ENCODE peak calls at places on chromosomes 2 and 18, in eight cellular contexts. Q is foreskin fibroblast, P is BJ, H is nephron progenitor cell, L is lower lobe of right lung, G is cardiac muscle cell, B is gastrocnemius medialis, V is suprapubic skin. D is an unnamed sample.
A peak's percentile ranks its signal among the peaks of the same experiment; 100 is the strongest.

GRCh38 chr18:45910405-45911023 is 56.6 kb downstream of the EPG5 start:
- DNase-seq in B (no peak), G (peak; percentile 64), P (no peak), Q (peak; percentile 74), V (no peak), H (peak; percentile 63), L (peak; percentile 52), D (peak; percentile 42)

GRCh38 chr18:57916684-57917083 is 113.6 kb upstream of the ATP8B1 start:
- DNase-seq in B (no peak), H (no peak), V (no peak), P (no peak), G (no peak), Q (no peak), L (no peak), D (no peak)

GRCh38 chr2:117470311-117471095 is 344.0 kb upstream of the DDX18 start:
- DNase-seq in H (peak; percentile 46), Q (no peak), B (no peak), G (peak; percentile 68), L (no peak), P (no peak), V (no peak), D (peak; percentile 21)

GRCh38 chr2:159076233-159076632 is 107.8 kb downstream of the TANC1 start:
- DNase-seq in V (no peak), Q (peak; percentile 92), P (no peak), G (no peak), B (no peak), L (no peak), H (no peak), D (no peak)

GRCh38 chr18:10863026-10863425 is 286.3 kb downstream of the PIEZO2 start:
- DNase-seq in B (no peak), H (no peak), L (no peak), G (no peak), V (no peak), P (no peak), Q (no peak), D (no peak)

GRCh38 chr2:3659447-3660432 is 1.7 kb downstream of the ALLC start:
- DNase-seq in P (no peak), L (no peak), B (no peak), Q (peak; percentile 53), V (peak; percentile 40), H (no peak), G (peak; percentile 46), D (no peak)

GRCh38 chr2:156589381-156590079 is 153.4 kb downstream of the GPD2 start:
- DNase-seq in Q (peak; percentile 70), B (no peak), P (no peak), L (no peak), G (peak; percentile 44), H (no peak), V (no peak), D (no peak)

GRCh38 chr2:211611061-211611518 is 927.5 kb downstream of the ERBB4 start:
- DNase-seq in V (no peak), L (no peak), G (no peak), P (no peak), H (no peak), B (no peak), Q (no peak), D (no peak)

GRCh38 chr2:191701696-191702095 is 23.8 kb downstream of the NABP1 start:
- DNase-seq in Q (peak; percentile 81), G (no peak), P (no peak), H (no peak), B (no peak), L (no peak), V (no peak), D (no peak)

GRCh38 chr2:128595763-128596452 is 277.2 kb upstream of the HS6ST1 start:
- DNase-seq in H (no peak), Q (no peak), B (no peak), G (no peak), P (no peak), L (no peak), V (no peak), D (no peak)

GRCh38 chr18:45757005-45757404 is 33.0 kb downstream of the SLC14A1 start:
- DNase-seq in P (no peak), L (no peak), G (no peak), H (no peak), B (no peak), Q (no peak), V (no peak), D (no peak)

GRCh38 chr2:134660619-134661403 is 58.0 kb downstream of the TMEM163 start:
- DNase-seq in B (no peak), G (no peak), P (no peak), Q (no peak), L (no peak), H (no peak), V (no peak), D (no peak)

GRCh38 chr2:174753038-174753633 is 11.1 kb downstream of the CHRNA1 start:
- DNase-seq in Q (peak; percentile 24), B (no peak), P (no peak), H (no peak), L (no peak), G (no peak), V (no peak), D (no peak)

GRCh38 chr2:216539791-216540241 is 41.2 kb downstream of the RPL37A start:
- DNase-seq in L (peak; percentile 53), H (no peak), B (peak; percentile 19), Q (peak; percentile 86), P (peak; percentile 73), V (peak; percentile 77), G (no peak), D (no peak)

GRCh38 chr18:33269223-33269622 is 171.3 kb downstream of the CCDC178 start:
- DNase-seq in B (no peak), Q (no peak), L (no peak), V (no peak), G (no peak), H (no peak), P (no peak), D (no peak)

GRCh38 chr2:96143848-96144480 is 1.3 kb downstream of the DUSP2 start:
- DNase-seq in H (no peak), Q (no peak), B (no peak), G (no peak), V (peak; percentile 61), L (peak; percentile 44), P (no peak), D (peak; percentile 32)

GRCh38 chr18:69948919-69949537 is 1.4 kb upstream of the CD226 start:
- DNase-seq in H (no peak), L (no peak), B (no peak), Q (peak; percentile 65), P (peak; percentile 13), V (no peak), G (peak; percentile 12), D (no peak)

GRCh38 chr2:7900593-7900992 is 781.3 kb upstream of the ID2 start:
- DNase-seq in V (no peak), B (no peak), G (no peak), L (no peak), P (no peak), Q (no peak), H (no peak), D (no peak)

DNA sequence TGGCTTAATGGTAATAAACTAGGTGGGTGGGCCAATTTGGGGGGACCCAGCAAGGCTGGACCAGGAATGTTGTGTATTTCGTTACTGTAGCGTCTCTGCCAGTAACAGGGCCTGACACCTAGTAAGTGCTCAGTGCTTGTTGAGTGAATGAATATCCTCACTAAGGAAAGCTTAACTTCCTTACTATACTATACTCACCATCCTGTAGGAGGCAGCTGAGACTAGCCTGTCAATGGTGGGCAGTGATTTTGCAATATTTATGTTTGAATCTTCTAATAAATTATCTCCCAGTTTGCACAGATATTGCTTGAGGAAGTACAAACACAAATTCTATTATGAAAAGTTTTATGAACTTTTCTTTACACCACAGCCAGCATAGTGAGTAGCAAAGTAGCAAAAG is 370.7 kb upstream of the SYT4 start:
- DNase-seq in Q (peak; percentile 47), B (no peak), G (no peak), P (no peak), H (no peak), L (no peak), V (no peak), D (no peak)
- TF ChIP-seq CTCF in Q (no peak), B (no peak), G (peak; percentile 18), P (peak; percentile 31), H (no peak), L (no peak), V (no peak), D (no peak)

GRCh38 chr2:223989860-223990237 is 32.6 kb downstream of the MRPL44 start:
- DNase-seq in B (no peak), H (no peak), V (no peak), L (no peak), P (no peak), Q (no peak), G (peak; percentile 8), D (no peak)
- TF ChIP-seq CTCF in B (no peak), H (no peak), V (no peak), L (no peak), P (no peak), Q (no peak), G (no peak), D (no peak)

DNA sequence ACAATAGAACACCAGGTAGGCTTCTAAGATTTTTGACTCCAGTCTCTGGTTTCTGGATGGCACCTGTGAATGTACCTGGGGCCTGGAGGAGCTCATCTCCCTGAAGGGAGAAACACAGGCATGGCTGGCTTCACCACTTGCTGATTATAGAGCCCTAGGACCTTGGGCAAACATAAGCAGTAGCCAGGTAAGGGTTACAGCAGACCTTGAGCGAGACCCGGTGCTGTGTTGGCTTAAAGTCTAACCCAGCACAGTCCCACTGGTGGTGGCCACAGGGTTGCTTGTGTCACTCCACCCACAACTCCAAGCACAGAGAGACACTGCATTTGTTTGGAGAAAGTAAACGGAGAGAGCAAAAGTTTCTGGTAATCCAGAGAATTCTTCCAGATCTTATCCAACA is 104.7 kb upstream of the SPOPL start:
- DNase-seq in G (no peak), V (no peak), P (no peak), B (no peak), L (no peak), Q (no peak), H (no peak), D (no peak)
- TF ChIP-seq CTCF in G (no peak), V (no peak), P (no peak), B (no peak), L (no peak), Q (no peak), H (no peak), D (no peak)

GRCh38 chr2:238288650-238289573 is 502 bp upstream of the PER2 start:
- DNase-seq in Q (peak; percentile 99), V (peak; percentile 99), L (peak; percentile 99), P (peak; percentile 93), G (peak; percentile 99), B (peak; percentile 93), H (peak; percentile 99), D (peak; percentile 97)
- TF ChIP-seq CTCF in Q (peak; percentile 11), V (peak; percentile 14), L (peak; percentile 38), P (peak; percentile 43), G (peak; percentile 34), B (peak; percentile 34), H (peak; percentile 39), D (peak; percentile 60)

DNA sequence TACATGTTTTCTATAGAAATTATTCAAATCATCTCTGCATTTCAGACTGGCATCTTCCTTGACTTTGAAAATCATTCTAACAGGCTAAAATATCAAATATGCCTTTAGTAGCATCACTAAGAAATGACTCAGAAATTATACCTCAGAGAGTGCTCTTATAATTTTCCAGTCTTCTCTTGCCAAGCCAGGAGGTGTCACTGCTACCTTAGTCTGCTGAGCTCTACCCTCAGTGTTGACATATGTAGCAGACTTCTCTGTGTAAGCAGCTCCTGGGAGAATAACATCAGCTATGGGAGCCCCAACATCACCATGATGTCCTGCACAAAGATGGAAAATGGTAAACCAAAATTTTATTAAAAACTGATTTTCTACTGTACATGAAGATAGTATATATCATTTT is 31.6 kb downstream of the NDUFS1 start:
- DNase-seq in P (no peak), Q (no peak), G (no peak), V (no peak), H (no peak), L (no peak), B (no peak), D (no peak)
- TF ChIP-seq CTCF in P (no peak), Q (no peak), G (no peak), V (no peak), H (no peak), L (no peak), B (no peak), D (no peak)